ENCODE peak calls at places on chromosome 4, in five cellular contexts. H is K562, O is GM12878, M is HepG2, G is SK-N-SH. U is an unnamed sample.

GRCh38 chr4:40550900-40551546 is 78.6 kb downstream of the RBM47 start:
- DNase-seq in H (no peak), O (peak; percentile 76), M (peak; percentile 54), G (no peak), U (no peak)

GRCh38 chr4:81652069-81652478 is 180.4 kb upstream of the RASGEF1B start:
- DNase-seq in H (no peak), O (no peak), M (no peak), G (no peak), U (no peak)

GRCh38 chr4:60805500-60806313 is 394.4 kb upstream of the ADGRL3 start:
- DNase-seq in H (no peak), O (no peak), M (peak; percentile 32), G (peak; percentile 9), U (peak; percentile 50)

GRCh38 chr4:70603856-70604255 is 11.8 kb downstream of the AMBN start:
- DNase-seq in H (no peak), O (no peak), M (no peak), G (no peak), U (no peak)

GRCh38 chr4:29551813-29552212 is 1168.4 kb upstream of the PCDH7 start:
- DNase-seq in H (no peak), O (no peak), M (no peak), G (no peak), U (no peak)

GRCh38 chr4:66558651-66559050 is 888.4 kb upstream of the EPHA5 start:
- DNase-seq in H (no peak), O (no peak), M (no peak), G (no peak), U (no peak)

GRCh38 chr4:87838207-87838606 is 5.4 kb downstream of the MEPE start:
- DNase-seq in H (no peak), O (no peak), M (no peak), G (no peak), U (no peak)

GRCh38 chr4:91826186-91826585 is 477.6 kb upstream of the GRID2 start:
- DNase-seq in H (no peak), O (no peak), M (no peak), G (no peak), U (no peak)

GRCh38 chr4:24137963-24138601 is 248.2 kb upstream of the PPARGC1A start:
- DNase-seq in H (no peak), O (no peak), M (peak; percentile 78), G (no peak), U (no peak)

GRCh38 chr4:21476753-21477152 is 471.8 kb downstream of the KCNIP4 start:
- DNase-seq in H (no peak), O (no peak), M (peak; percentile 2), G (no peak), U (no peak)

GRCh38 chr4:1712216-1713002 is at the start of gene SLBP:
- DNase-seq in H (peak; percentile 92), O (peak; percentile 90), M (peak; percentile 91), G (peak; percentile 97), U (peak; percentile 94)

GRCh38 chr4:52572936-52573485 is 86.1 kb downstream of the USP46 start:
- DNase-seq in H (no peak), O (no peak), M (no peak), G (no peak), U (no peak)

GRCh38 chr4:142614621-142615323 is 231.3 kb downstream of the INPP4B start:
- DNase-seq in H (no peak), O (no peak), M (no peak), G (no peak), U (no peak)

GRCh38 chr4:148141536-148141935 is 300.7 kb downstream of the NR3C2 start:
- DNase-seq in H (no peak), O (no peak), M (no peak), G (no peak), U (no peak)

GRCh38 chr4:148145475-148145874 is 296.7 kb downstream of the NR3C2 start:
- DNase-seq in H (no peak), O (no peak), M (no peak), G (no peak), U (no peak)

DNA sequence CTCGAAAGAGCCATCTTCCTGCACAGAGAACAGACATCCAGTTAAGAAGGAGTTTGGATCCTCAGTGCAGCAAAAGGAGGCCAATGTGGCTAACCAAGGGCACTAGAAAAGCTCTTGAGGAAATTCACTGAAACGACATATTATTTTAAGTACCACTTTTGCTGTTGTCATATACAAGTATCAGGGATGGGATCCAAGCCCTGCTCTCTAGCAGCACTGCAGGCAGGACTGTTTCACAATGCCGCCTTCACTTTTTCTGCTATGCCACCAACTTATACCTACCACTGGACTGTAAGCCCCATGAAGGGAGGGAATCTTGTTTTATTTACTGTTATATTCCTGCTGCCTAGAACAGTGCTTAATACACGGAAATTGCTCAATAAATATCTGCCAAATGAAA is 299.0 kb downstream of the NR3C2 start:
- DNase-seq in H (no peak), O (no peak), M (no peak), G (no peak), U (no peak)
- TF ChIP-seq FOXM1 in H (no peak), O (no peak), M (no peak), G (no peak), U (no peak)

GRCh38 chr4:137892134-137892533 is 350.0 kb downstream of the SLC7A11 start:
- DNase-seq in H (no peak), O (no peak), M (no peak), G (no peak), U (no peak)
- TF ChIP-seq FOXM1 in H (no peak), O (no peak), M (no peak), G (no peak), U (no peak)

DNA sequence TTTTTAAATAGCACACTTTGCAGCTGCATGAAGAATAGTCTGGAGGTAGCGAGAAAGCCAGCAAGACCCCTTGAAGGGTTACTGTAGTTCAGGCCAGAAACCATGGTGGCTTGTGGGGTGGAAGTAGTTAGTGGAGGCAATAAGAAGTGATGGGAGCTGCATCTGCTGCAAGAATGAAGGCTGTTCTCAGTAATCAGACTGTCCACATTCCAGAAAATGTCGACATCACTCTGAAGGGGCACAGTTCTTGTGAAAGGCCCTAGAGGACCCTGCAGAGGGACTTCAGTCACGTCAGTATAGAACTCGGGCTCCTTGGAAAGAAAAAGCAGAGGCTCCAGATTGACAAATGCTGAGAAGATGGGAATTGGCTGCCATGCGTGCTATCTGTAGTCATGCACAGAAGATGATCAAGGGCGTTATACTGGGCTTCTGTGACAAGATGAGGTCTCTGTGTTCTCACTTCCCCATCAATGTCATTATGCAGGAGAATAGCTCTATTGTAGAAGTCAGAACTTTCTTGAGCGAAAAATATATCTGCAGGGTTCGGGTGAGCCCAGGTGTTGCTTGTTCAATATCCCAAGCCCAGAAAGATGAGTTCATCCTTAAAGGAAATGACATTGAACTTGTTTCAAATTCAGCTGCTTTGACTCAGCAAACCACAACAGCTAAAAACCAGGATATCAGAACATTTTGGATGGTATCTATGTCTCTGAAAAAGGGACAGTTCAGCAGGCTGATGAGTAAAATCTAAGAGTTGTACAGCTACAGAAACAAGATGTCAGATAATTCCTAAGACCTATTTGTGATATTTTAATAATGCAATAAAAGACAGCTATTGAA is 254.2 kb downstream of the CBR4 start:
- DNase-seq in H (no peak), O (no peak), M (no peak), G (no peak), U (no peak)
- TF ChIP-seq FOXM1 in H (no peak), O (no peak), M (no peak), G (no peak), U (no peak)

DNA sequence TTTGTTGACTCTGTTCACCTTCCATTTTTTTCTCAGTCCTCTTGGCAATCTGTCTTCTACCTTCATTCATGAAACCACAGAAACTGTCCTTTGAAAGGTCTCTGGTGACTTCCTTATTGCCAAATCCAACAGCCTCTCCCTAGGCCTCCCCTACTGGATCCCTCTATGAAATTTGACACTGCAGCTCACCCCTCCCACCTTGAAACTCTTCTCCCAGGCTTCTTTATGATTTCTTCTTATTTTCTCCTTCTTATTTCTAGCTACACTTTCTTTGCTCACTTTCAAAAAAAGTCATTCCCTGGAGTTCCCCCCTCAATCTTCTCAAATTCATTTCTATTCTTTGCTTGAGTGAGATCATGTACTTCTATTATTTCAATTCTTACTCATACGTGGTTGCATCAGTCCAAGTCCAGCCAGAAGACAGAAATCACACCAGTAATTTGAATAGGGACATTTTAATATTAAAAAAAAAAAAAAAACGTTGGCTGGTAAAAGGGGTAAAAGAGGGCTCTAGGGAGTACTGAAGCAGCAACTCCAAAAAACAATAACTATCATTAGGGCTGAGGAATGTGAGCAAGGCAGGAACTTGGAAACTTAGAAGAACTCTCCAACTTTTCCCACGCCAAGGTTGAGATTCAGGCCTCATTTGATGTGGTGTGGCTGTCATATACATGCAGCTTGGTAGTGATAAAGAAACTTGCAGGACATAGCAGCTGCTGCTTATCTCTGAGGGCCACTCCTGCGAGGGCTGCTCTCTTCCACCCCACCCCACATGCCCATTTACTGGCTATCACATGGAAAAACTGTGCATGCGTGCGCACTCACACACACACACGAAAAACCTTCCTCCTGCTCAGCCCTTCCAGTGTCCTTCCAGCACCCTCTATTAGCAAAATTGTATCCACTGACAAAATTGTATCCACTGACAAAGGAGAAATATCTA is 169.8 kb upstream of the GALNT7 start:
- DNase-seq in H (peak; percentile 87), O (no peak), M (no peak), G (no peak), U (peak; percentile 39)
- TF ChIP-seq FOXM1 in H (peak; percentile 86), O (no peak), M (no peak), G (no peak), U (no peak)

GRCh38 chr4:41594439-41594838 is 56.5 kb downstream of the LIMCH1 start:
- DNase-seq in H (no peak), O (no peak), M (no peak), G (no peak), U (no peak)
- TF ChIP-seq FOXM1 in H (no peak), O (no peak), M (no peak), G (no peak), U (no peak)

GRCh38 chr4:17763931-17764330 is 17.5 kb downstream of the FAM184B start:
- DNase-seq in H (no peak), O (no peak), M (no peak), G (peak; percentile 33), U (no peak)
- TF ChIP-seq FOXM1 in H (no peak), O (no peak), M (no peak), G (no peak), U (no peak)

GRCh38 chr4:56844817-56845580 is 23.5 kb upstream of the SPINK2 start:
- DNase-seq in H (no peak), O (no peak), M (no peak), G (no peak), U (no peak)
- TF ChIP-seq FOXM1 in H (no peak), O (no peak), M (no peak), G (no peak), U (no peak)

DNA sequence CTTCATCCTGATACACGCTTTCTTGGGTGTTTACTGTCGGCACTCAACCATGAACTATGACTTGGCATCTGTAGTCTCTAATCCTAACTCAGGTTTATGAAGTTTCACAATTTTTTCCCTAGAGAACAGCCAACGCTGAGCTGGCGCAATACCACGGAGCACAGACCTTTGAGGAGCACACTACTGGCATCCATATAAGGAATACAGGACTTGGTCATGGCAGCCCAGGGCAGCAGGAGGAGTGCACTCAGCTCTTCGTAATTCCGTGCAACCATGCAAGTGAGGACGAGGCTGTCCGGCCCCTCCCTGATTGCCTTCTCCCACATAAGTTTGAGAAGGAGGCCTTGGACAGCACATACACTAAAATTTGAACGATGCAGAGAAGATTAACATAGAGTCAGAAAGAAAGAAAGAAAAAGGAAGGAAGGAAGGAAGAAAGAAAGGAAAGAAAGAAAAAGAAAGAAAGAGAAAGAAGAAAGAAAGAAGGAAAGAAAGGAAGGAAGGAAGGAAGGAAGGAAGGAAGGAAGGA is 41.0 kb upstream of the PDLIM5 start:
- DNase-seq in H (no peak), O (no peak), M (peak; percentile 76), G (no peak), U (peak; percentile 42)
- TF ChIP-seq FOXM1 in H (no peak), O (no peak), M (no peak), G (no peak), U (no peak)